ENCODE peak calls at places on chromosomes 4 and X, in four cellular contexts. E, U, J and G are unnamed samples. For H3K36me3, the result is how much of the 10 kb centered on the place peaks cover.

GRCh38 chr4:17687237-17687857 is 72.9 kb downstream of the MED28 start:
- DNase-seq in U (no peak), J (no peak), E (no peak), G (no peak)

GRCh38 chr4:169443748-169444147 is 168.6 kb downstream of the NEK1 start:
- DNase-seq in J (no peak), E (no peak), U (no peak), G (no peak)

GRCh38 chr4:139540637-139541036 is 15.4 kb downstream of the SETD7 start:
- DNase-seq in E (no peak), U (no peak), J (no peak), G (no peak)

GRCh38 chr4:88029556-88029955 is 22.1 kb downstream of the PKD2 start:
- DNase-seq in J (no peak), E (no peak), U (no peak), G (no peak)

GRCh38 chr4:101355767-101356702 is 8.7 kb upstream of the PPP3CA start:
- DNase-seq in J (no peak), E (peak), U (no peak), G (no peak)

GRCh38 chr4:4480685-4481393 is 61.0 kb downstream of the STX18 start:
- DNase-seq in E (no peak), U (no peak), J (no peak), G (no peak)

GRCh38 chr4:159210975-159211374 is 108.1 kb downstream of the RAPGEF2 start:
- DNase-seq in J (no peak), E (no peak), U (no peak), G (no peak)

GRCh38 chrX:18701621-18702361 is 5.7 kb upstream of the PPEF1 start:
- DNase-seq in J (no peak), U (peak), E (no peak), G (peak)

GRCh38 chrX:37420756-37421155 is 71.6 kb downstream of the PRRG1 start:
- DNase-seq in U (no peak), E (no peak), J (no peak), G (no peak)

GRCh38 chr4:126682250-126682649 is 950.5 kb upstream of the INTU start:
- DNase-seq in J (no peak), E (no peak), U (no peak), G (no peak)

GRCh38 chrX:526295-527224 is 104.0 kb upstream of the SHOX start:
- DNase-seq in U (no peak), E (no peak), J (no peak), G (no peak)

GRCh38 chr4:110164251-110164650 is 34.2 kb downstream of the ELOVL6 start:
- DNase-seq in E (no peak), U (no peak), J (no peak), G (no peak)

GRCh38 chr4:75289843-75290616 is 224.2 kb downstream of the RCHY1 start:
- DNase-seq in U (no peak), J (no peak), E (peak), G (peak)

GRCh38 chrX:51742586-51742985 is 656 bp upstream of the GSPT2 start:
- DNase-seq in E (no peak), U (no peak), J (no peak), G (no peak)

GRCh38 chrX:67734111-67734753 is 190.4 kb downstream of the AR start:
- DNase-seq in U (no peak), J (no peak), E (no peak), G (no peak)

GRCh38 chrX:70445197-70445656 is 592 bp downstream of the DLG3 start:
- DNase-seq in E (no peak), U (no peak), J (no peak), G (no peak)

GRCh38 chrX:12814434-12814833 is 23.2 kb downstream of the PRPS2 start:
- DNase-seq in E (no peak), U (no peak), J (no peak), G (peak)

GRCh38 chr4:136078971-136079370 is 1453.3 kb downstream of the PCDH18 start:
- DNase-seq in J (no peak), U (no peak), E (no peak), G (no peak)

GRCh38 chrX:85326234-85327059 is 53.0 kb downstream of the POF1B start:
- DNase-seq in U (no peak), E (no peak), J (no peak), G (peak)

GRCh38 chrX:86946569-86946968 is 571.0 kb upstream of the KLHL4 start:
- DNase-seq in U (no peak), J (no peak), E (no peak), G (no peak)

GRCh38 chrX:18441780-18442367 is 16.5 kb downstream of the CDKL5 start:
- DNase-seq in U (no peak), E (no peak), J (no peak), G (no peak)

GRCh38 chr4:160299608-160300007 is 1196.7 kb downstream of the RAPGEF2 start:
- DNase-seq in J (no peak), E (no peak), U (no peak), G (no peak)

GRCh38 chr4:3305610-3306371 is 13.0 kb downstream of the RGS12 start:
- DNase-seq in E (no peak), U (peak), J (peak), G (no peak)

GRCh38 chr4:184506527-184507121 is 32.3 kb upstream of the IRF2 start:
- DNase-seq in J (no peak), E (no peak), U (no peak), G (no peak)

GRCh38 chr4:1012031-1012739 is 759 bp downstream of the FGFRL1 start:
- DNase-seq in J (no peak), U (peak), E (no peak), G (peak)

GRCh38 chrX:154693394-154693793 is 40.0 kb upstream of the CTAG2 start:
- DNase-seq in J (no peak), U (no peak), E (no peak), G (no peak)

GRCh38 chr4:100907465-100908454 is 389.9 kb upstream of the EMCN start:
- DNase-seq in U (no peak), J (no peak), E (no peak), G (no peak)

GRCh38 chrX:15399901-15400500 is 15.8 kb upstream of the VEGFD start:
- DNase-seq in U (no peak), J (no peak), E (no peak), G (no peak)

DNA sequence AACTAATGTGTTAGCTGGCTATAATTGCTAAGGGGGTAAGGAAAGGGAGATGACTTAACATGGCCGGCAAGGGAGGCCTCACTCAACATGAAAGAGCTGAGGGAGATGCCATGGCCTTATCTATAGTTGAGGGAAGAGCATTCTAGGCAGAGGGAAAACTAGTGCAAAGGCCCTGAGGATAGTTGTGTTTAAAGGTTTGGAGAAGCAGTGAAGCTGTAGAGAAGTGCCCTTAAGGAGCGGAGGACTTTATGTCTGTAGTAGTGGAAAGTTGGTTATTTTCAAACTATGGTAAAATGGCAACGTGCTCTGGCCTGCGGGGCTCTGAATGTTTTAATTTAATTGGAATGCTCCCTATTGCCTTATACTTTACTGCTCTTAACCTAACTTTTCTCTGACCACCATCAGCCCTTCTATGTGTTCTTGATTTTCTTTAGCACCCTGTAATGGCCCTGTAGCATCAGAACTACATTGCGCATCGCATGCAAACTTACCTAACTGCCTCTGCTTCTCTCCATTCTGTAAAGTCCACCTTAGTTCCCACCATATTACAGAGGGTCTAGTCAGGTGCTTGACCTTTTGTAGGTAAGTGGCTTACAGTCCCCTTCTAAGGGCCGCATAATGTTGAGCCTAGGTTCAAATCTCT is 35.8 kb downstream of the ERVMER34-1 start:
- DNase-seq in U (no peak), J (no peak), E (no peak), G (no peak)
- H3K4me3 ChIP-seq in U (no peak), J (no peak), E (no peak), G (no peak)

GRCh38 chrX:46913710-46914109 is 1.5 kb downstream of the JADE3 start:
- DNase-seq in E (no peak), U (no peak), J (no peak), G (peak)

GRCh38 chrX:46910415-46910814 is 1.8 kb upstream of the JADE3 start:
- DNase-seq in U (no peak), J (no peak), E (no peak), G (no peak)

GRCh38 chrX:46912673-46913491 is 661 bp downstream of the JADE3 start:
- DNase-seq in E (no peak), J (no peak), U (peak), G (peak)

GRCh38 chrX:46916273-46916672 is 4.1 kb downstream of the JADE3 start:
- DNase-seq in J (no peak), E (no peak), U (no peak), G (no peak)

GRCh38 chrX:46912098-46912672 is at the start of gene JADE3:
- DNase-seq in E (peak), J (peak), U (peak), G (peak)
- TF ChIP-seq POLR2AphosphoS5 in E (no peak), J (no peak), U (no peak), G (no peak)

DNA sequence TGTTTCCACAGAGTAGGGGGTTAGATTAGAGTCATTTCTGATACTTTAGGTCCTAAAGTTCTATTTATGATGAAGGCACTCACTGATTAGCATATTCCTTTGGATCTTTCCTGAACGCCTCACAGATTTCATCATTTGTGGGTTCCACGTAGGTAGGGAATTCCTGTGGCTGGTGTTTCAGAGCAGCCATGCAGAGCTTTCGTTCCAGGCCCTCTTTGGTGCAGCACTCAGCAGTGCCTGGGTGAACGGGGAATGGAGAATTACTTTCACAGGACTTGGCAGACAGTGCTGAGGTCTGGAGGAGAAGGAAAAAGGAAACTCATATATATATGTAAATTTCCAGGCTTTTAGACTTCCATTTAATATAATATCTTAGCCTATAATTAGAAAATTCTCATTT is 18.5 kb downstream of the GC start:
- DNase-seq in J (no peak), U (no peak), E (no peak), G (no peak)
- H3K36me3 ChIP-seq in J (under half), U (under half), E (under half), G (under half)

DNA sequence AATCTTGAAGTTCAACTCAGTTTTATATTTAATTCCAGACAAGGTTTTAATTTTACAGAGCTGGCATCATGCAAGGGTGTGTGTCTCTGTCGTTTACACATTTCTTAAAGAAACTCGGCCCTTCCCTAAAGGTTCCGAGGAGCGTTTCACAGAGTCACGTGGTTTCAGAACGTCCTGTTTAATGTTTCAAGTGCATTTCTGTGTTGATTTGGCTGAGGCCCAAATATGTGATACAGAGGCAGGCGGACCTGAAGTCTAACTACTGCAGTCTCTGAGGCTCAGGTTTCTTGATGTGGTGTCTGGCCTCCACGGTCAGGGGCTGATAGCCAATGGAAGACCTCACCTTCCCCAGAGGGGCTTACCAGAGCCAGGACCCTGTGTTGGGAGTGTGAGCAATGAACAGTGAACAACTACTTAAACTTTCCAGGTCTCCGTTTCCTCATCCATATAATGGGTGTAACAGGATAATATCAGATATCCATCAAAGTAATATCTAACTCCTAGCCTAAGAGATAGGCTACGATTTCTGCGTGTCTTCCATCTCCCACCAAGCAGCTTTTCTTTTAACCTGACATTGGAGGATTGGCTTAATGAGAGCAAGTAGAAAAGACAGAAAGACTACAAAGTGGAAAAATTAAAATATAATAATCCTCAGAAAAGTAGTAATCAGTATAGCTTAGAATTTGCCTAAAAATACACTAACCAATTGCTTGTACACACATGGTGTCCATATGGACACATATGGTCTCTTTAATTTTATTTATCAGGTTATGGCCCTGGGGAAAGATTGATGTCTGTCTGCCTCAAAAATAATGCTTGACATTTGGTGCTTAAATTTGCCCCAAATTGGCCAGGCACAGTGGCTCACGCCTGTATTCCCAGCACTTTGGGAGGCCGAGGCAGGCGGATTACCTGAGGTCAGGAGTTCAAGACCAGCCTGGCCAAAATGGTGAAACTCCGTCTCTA is 50.0 kb upstream of the TRIM2 start:
- DNase-seq in U (no peak), J (no peak), E (no peak), G (peak)
- H3K4me3 ChIP-seq in U (peak), J (peak), E (peak), G (peak)

DNA sequence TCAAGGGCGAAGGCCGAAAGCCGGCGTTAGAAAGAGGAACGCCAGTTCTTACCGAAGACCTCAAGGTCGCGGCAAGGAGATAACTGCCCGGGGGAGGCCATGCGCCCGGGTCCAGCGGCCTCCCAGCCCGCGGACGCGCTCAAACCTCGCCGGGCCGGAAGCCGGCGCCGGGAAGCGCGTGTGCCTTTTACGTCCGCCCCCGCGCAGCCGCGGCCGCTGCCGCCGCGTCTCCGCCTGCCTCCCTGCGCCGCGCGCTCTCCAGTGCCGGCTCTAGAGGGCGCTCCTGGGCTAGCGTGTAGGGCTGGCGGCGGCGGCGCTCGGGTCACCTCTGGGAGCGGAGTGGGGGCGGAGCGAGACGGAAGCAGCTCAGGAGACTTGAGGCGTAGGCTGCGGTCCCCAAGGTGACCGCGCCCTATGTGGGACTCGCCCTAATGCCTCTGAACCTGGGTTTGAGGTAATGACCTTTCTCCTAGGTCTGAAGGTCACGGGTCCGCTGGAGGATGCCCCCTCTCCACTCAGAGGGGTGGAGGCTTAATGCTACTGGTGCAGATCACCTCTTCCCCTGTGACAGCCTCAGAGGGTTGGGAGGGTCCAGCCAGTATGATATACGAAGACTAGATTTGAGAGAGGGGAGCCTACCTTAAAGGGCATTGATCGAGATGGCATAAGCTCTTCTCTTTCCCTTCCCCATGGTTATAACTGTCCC is 839 bp downstream of the SLC25A5 start:
- DNase-seq in U (peak), E (peak), J (peak), G (peak)
- TF ChIP-seq POLR2AphosphoS5 in U (no peak), E (peak), J (no peak), G (peak)

GRCh38 chrX:150348365-150348764 is 14.8 kb upstream of the MAMLD1 start:
- DNase-seq in U (no peak), J (no peak), E (no peak), G (no peak)
- H3K36me3 ChIP-seq in U (under half), J (under half), E (under half), G (under half)

GRCh38 chr4:42767669-42768068 is 110.8 kb upstream of the ATP8A1 start:
- DNase-seq in U (no peak), J (no peak), E (no peak), G (no peak)

DNA sequence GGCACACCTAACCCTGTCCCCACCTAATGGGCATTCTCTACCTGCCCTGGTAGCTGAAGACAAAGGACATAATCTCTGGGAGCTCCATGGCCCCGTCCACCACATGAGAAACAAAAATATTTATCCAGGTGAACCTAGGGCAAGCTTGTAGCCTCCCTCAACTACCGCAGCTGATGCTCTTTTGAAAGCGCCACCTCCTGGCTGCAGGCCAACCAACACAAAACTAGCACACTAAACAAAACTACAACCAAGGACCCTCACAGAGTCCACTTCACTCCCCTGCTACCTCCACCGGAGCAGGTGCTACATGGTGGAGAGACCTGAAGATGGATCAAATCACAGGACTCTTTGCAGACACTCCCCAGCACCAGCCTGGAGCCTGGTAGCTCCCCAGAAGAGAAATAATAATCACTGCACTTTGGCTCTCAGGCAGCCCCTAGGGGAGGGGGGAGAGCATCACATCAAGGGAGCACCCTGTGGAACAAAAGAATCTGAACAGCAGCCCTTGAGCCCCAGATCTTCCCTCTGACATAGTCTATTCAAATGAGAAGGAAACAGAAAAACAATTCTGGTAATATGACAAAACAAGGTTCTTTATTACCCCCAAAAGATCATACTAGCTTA is 111.3 kb upstream of the ATP8A1 start:
- DNase-seq in J (no peak), E (no peak), U (no peak), G (no peak)
- H3K4me3 ChIP-seq in J (no peak), E (no peak), U (no peak), G (no peak)

GRCh38 chrX:153600921-153601320 is 2.0 kb upstream of the CCNQ start:
- DNase-seq in J (no peak), E (no peak), U (no peak), G (no peak)

GRCh38 chrX:153598541-153599191 is at the start of gene CCNQ:
- DNase-seq in E (no peak), J (no peak), U (no peak), G (peak)

GRCh38 chrX:153600032-153600373 is 1.1 kb upstream of the CCNQ start:
- DNase-seq in E (no peak), U (no peak), J (no peak), G (no peak)

GRCh38 chrX:153597351-153597750 is 1.6 kb downstream of the CCNQ start:
- DNase-seq in J (no peak), E (no peak), U (no peak), G (no peak)

GRCh38 chrX:153599192-153600031 is 473 bp upstream of the CCNQ start:
- DNase-seq in J (peak), E (peak), U (peak), G (peak)
- TF ChIP-seq POLR2AphosphoS5 in J (no peak), E (no peak), U (no peak), G (peak)